ENCODE peak calls at places on chromosomes 16 and 17, in five cellular contexts. D is RWPE1, I is fibroblast of the aortic adventitia, C is MCF 10A, M is GM13977. G is an unnamed sample.
A peak's percentile ranks its signal among the peaks of the same experiment; 100 is the strongest.

GRCh38 chr17:61490540-61490975 is 38.3 kb downstream of the TBX4 start:
- DNase-seq in I (peak; percentile 71), D (peak; percentile 69), C (peak; percentile 85), M (no peak), G (no peak)

GRCh38 chr17:79646721-79647455 is 36.0 kb upstream of the RBFOX3 start:
- DNase-seq in D (no peak), C (no peak), I (no peak), M (no peak), G (no peak)

GRCh38 chr16:4915226-4915761 is 21.7 kb downstream of the PPL start:
- DNase-seq in C (peak; percentile 34), I (peak; percentile 72), D (no peak), M (no peak), G (no peak)

GRCh38 chr17:81834831-81835267 is at the start of gene PPP1R27:
- DNase-seq in C (no peak), I (no peak), M (no peak), D (no peak), G (no peak)

GRCh38 chr16:53775821-53776431 is 72.0 kb downstream of the FTO start:
- DNase-seq in D (peak; percentile 68), C (peak; percentile 93), M (no peak), I (peak; percentile 96), G (no peak)

GRCh38 chr16:22324787-22325597 is 27.8 kb downstream of the POLR3E start:
- DNase-seq in D (no peak), C (no peak), M (no peak), I (no peak), G (no peak)

GRCh38 chr16:87129771-87130170 is 187.4 kb downstream of the C16orf95 start:
- DNase-seq in C (peak; percentile 61), I (peak; percentile 59), M (no peak), D (peak; percentile 62), G (no peak)

GRCh38 chr16:66299349-66299748 is 67.1 kb upstream of the CDH5 start:
- DNase-seq in C (no peak), I (no peak), M (no peak), D (no peak), G (no peak)

GRCh38 chr17:3905017-3905486 is 11.2 kb downstream of the P2RX1 start:
- DNase-seq in M (no peak), C (no peak), D (no peak), I (no peak), G (no peak)

GRCh38 chr17:40883031-40883430 is 2.0 kb downstream of the KRT20 start:
- DNase-seq in M (no peak), I (no peak), D (no peak), C (no peak), G (no peak)

GRCh38 chr17:40888321-40888720 is 3.3 kb upstream of the KRT20 start:
- DNase-seq in C (no peak), I (no peak), D (no peak), M (no peak), G (no peak)

GRCh38 chr17:40883960-40884359 is 1.1 kb downstream of the KRT20 start:
- DNase-seq in C (no peak), I (no peak), D (no peak), M (no peak), G (no peak)

GRCh38 chr17:40886090-40886489 is 1.0 kb upstream of the KRT20 start:
- DNase-seq in C (no peak), D (no peak), M (no peak), I (no peak), G (no peak)

DNA sequence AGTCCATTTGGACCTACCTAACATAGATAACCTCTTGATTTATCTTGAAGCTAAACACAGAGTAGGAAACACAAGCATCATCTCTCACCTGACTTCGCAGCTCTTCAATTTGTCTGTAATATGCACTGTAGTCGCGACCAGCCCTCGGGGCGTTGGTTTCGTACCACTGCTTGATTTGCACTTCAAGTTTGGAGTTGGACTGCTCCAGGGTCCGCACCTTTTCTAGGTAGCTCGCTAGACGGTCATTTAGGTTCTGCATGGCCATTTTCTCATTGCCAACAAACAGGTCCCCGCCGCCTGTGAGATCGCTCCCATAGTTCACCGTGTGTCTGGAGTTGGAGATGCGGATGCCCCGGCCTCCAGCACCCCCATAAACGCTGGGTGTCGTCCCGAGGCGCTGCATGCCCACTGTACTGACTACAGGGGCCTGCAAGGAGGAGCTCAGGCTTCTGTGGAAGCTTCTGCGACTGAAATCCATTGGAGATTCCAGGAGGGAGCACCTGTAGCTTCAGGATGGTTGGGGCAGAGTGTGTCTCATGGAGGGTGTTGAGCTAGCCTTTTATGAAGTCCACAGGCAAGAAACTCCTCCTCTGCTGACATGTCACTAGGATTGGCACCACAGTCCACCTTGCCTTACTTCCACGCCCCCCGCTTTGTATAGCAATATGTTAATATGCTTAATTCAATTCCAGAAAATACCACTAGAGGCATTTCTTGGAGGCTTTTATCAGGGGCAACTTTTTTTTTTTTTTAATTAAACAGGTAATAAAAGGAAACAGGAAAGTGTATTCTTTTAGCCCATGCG is at the start of gene KRT20:
- DNase-seq in M (no peak), C (no peak), I (no peak), D (peak; percentile 11), G (no peak)
- TF ChIP-seq CTCF in M (no peak), C (no peak), I (peak; percentile 24), D (peak; percentile 20), G (no peak)

DNA sequence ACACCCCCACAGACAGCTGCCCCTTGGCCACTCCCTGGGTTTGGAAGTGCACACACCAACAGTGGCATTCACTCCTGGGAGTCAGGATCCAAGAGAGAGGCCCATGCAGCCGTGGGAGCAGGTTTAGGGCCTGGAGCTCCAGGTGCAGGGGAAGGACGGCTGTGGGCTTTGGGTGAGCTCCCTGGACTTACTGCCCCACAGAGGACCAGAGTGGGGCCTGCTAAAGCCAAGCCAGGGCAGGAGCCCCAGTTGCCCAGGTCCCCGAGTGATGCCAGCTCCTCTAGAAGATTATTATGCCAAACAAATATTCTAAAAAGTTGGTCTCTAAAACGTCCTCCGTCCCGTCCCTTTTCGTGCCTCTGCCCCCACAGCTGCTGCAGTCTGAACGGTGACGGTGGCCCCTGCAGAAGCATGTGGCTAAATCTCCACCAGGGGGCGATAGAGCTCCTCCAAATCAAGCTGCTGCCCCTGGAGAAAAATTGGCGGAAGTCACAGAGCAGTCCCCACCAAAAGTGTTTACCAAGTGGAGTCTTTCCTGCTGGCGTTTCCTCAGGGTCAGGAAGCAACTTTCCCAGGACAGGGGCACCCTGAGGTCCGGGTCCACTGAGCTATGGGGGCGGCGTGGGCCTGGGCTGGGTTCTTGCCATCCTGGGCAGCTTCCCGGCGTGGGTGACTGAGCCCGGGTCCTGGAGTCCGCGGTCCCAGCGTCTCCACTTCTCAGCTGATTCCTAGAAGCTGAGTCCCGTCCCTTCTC is 4.2 kb downstream of the ARMC7 start:
- DNase-seq in D (peak; percentile 75), I (peak; percentile 95), M (peak; percentile 86), C (peak; percentile 87), G (peak; percentile 85)
- TF ChIP-seq CTCF in D (peak; percentile 94), I (peak; percentile 94), M (peak; percentile 91), C (peak; percentile 84), G (peak; percentile 91)

GRCh38 chr17:66549312-66549705 is 246.9 kb downstream of the PRKCA start:
- DNase-seq in D (no peak), M (no peak), I (peak; percentile 92), C (no peak), G (no peak)

GRCh38 chr17:66547170-66547865 is 244.9 kb downstream of the PRKCA start:
- DNase-seq in M (no peak), I (no peak), D (no peak), C (no peak), G (no peak)

GRCh38 chr17:66549731-66550207 is 247.4 kb downstream of the PRKCA start:
- DNase-seq in D (peak; percentile 24), M (no peak), I (peak; percentile 92), C (no peak), G (no peak)

GRCh38 chr17:66548158-66548557 is 245.7 kb downstream of the PRKCA start:
- DNase-seq in I (no peak), C (no peak), M (no peak), D (no peak), G (no peak)

DNA sequence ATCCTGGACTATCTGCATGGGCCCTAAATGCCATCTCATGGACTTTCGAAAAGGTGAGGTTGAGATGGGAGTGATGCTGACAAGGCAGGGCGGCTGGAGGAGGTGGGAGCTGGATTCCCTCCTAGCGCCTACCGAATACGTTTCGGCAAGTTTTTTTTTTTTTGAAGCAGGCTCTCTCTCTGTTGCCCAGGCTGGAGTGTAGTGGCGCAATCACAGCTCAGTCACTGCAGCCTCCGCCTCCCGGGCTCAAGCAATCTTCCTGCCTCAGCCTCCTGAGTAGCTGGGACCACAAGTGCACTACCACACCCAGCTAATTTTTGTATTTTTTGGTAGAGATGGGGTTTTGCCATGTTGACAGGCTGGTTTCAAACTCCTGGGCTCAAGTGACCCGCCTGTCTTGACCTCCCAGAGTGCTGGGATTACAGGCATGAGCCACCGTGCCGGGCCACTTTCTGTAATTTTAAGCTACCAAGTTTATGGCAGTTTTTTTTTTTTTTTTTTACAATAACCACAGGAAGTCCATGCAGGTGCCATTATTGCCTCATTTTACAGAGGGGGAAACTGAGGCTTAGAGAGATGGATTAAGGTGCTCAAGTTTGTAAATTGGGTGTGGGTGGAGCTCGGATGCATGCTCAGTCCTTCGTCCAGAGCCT is 246.4 kb downstream of the PRKCA start:
- DNase-seq in D (no peak), C (peak; percentile 29), I (no peak), M (no peak), G (no peak)
- TF ChIP-seq CTCF in D (no peak), C (no peak), I (no peak), M (no peak), G (no peak)

GRCh38 chr16:88697116-88697830 is 8.9 kb downstream of the RNF166 start:
- DNase-seq in D (no peak), I (no peak), C (no peak), M (no peak), G (no peak)

GRCh38 chr16:88699180-88699579 is 7.0 kb downstream of the RNF166 start:
- DNase-seq in I (no peak), D (no peak), C (no peak), M (no peak), G (no peak)

GRCh38 chr16:88696441-88696840 is 9.8 kb downstream of the RNF166 start:
- DNase-seq in I (no peak), M (no peak), D (no peak), C (no peak), G (no peak)

GRCh38 chr16:88698694-88699045 is 7.5 kb downstream of the RNF166 start:
- DNase-seq in C (no peak), I (no peak), M (no peak), D (no peak), G (no peak)

DNA sequence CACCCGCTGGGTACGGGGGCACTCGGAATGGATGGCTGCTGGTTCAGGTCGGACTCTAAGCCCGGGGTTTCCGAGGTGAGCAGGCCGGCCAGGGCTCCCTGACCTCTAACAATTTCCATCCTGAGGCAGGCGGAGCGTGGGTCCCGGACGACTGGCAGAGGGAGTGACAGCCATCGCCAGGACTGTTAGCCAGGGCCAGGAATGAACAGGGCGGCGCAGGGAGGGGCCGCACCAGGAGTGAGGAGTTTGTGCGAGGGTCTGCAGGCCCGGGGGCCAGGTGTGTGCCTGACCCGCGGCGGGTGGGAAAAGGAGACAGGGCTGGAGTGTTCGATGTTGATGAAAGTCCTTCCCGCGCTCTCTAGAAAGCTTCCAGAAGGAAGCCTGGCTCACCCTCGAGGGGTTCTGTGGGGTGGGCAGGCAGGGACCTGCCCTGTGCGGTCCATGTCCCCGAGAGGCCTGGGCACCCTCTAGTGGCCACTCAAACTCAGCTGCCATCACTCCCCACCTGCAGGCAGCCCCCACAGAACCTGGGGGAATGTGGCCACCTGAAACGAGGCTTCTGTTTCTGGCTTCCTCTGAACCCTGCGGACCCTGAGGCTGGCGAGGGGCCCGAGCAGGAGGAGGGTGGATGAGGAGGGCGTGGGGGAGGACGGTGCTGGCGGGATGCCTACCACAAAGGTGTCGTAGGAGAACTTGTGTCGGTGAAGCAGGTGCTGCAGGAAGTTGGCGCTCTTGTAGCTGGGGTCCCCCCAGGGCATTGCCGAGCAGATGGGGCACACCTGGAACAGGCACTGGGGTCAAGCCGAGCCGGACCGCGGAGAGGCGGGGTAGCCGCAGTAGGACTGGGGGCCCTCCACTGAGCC is 8.1 kb downstream of the RNF166 start:
- DNase-seq in I (no peak), M (no peak), C (no peak), D (no peak), G (no peak)
- TF ChIP-seq CTCF in I (no peak), M (peak; percentile 39), C (peak; percentile 29), D (no peak), G (peak; percentile 18)

GRCh38 chr17:66200685-66201092 is 8.8 kb upstream of the CEP112 start:
- DNase-seq in C (peak; percentile 79), M (no peak), I (peak; percentile 82), D (peak; percentile 38), G (no peak)
- TF ChIP-seq CTCF in C (peak; percentile 64), M (no peak), I (peak; percentile 73), D (peak; percentile 75), G (no peak)